ENCODE peak calls at places on chromosomes 3 and 15, in eight cellular contexts. J is foreskin keratinocyte; K is left cardiac atrium; C is fibroblast of pulmonary artery; A is T-helper 1 cell; V is GM10248; F is BE2C; Z is activated T-helper 1 cell treated with anti-CD3 and anti-CD28 coated beads, Interleukin-2, amount 50 U/mL, for 16 hours. B is an unnamed sample.
A peak's percentile ranks its signal among the peaks of the same experiment; 100 is the strongest.

GRCh38 chr15:46365612-46366011 is 730.8 kb downstream of the SQOR start:
- DNase-seq in J (peak; percentile 46), K (no peak), C (peak; percentile 49), A (no peak), V (no peak), F (no peak), Z (no peak), B (no peak)

GRCh38 chr3:42376397-42376798 is 34.0 kb downstream of the LYZL4 start:
- DNase-seq in J (peak; percentile 80), K (peak; percentile 41), C (peak; percentile 73), A (no peak), V (no peak), F (no peak), Z (peak; percentile 0), B (no peak)

GRCh38 chr3:195034541-195034940 is 236.4 kb downstream of the XXYLT1 start:
- DNase-seq in J (no peak), K (no peak), C (no peak), A (no peak), V (no peak), F (no peak), Z (no peak), B (no peak)

GRCh38 chr15:68025860-68026424 is 28.2 kb upstream of the PIAS1 start:
- DNase-seq in J (no peak), K (no peak), C (peak; percentile 14), A (no peak), V (no peak), F (no peak), Z (no peak), B (no peak)

GRCh38 chr15:28112101-28112760 is 13.1 kb upstream of the OCA2 start:
- DNase-seq in J (no peak), K (no peak), C (no peak), A (no peak), V (no peak), F (no peak), Z (no peak), B (no peak)

GRCh38 chr15:80424381-80424780 is 20.2 kb downstream of the ARNT2 start:
- DNase-seq in J (peak; percentile 20), K (no peak), C (no peak), A (no peak), V (no peak), F (no peak), Z (no peak), B (no peak)

GRCh38 chr3:138842483-138843188 is 7.9 kb upstream of the PIK3CB start:
- DNase-seq in J (no peak), K (no peak), C (no peak), A (no peak), V (peak; percentile 69), F (no peak), Z (no peak), B (no peak)

GRCh38 chr3:125045965-125046364 is 9.8 kb downstream of the HEG1 start:
- DNase-seq in J (peak; percentile 73), K (no peak), C (peak; percentile 69), A (no peak), V (no peak), F (no peak), Z (no peak), B (no peak)

GRCh38 chr15:50945725-50946124 is 37.2 kb downstream of the AP4E1 start:
- DNase-seq in J (no peak), K (no peak), C (peak; percentile 46), A (no peak), V (no peak), F (peak; percentile 18), Z (no peak), B (no peak)

GRCh38 chr3:27686642-27687041 is 35.5 kb downstream of the EOMES start:
- DNase-seq in J (no peak), K (no peak), C (peak; percentile 89), A (no peak), V (no peak), F (no peak), Z (no peak), B (no peak)

GRCh38 chr15:47620960-47621681 is 96.2 kb upstream of the SEMA6D start:
- DNase-seq in J (peak; percentile 87), K (no peak), C (no peak), A (no peak), V (no peak), F (no peak), Z (no peak), B (no peak)

GRCh38 chr15:90264649-90265048 is 823 bp upstream of the NGRN start:
- DNase-seq in J (peak; percentile 20), K (no peak), C (no peak), A (no peak), V (no peak), F (no peak), Z (peak; percentile 2), B (no peak)

GRCh38 chr15:70308011-70308761 is 210.5 kb upstream of the TLE3 start:
- DNase-seq in J (no peak), K (no peak), C (no peak), A (no peak), V (peak; percentile 67), F (no peak), Z (no peak), B (no peak)

GRCh38 chr3:153752405-153753027 is 368.7 kb upstream of the ARHGEF26 start:
- DNase-seq in J (no peak), K (no peak), C (peak; percentile 33), A (no peak), V (no peak), F (no peak), Z (no peak), B (no peak)

GRCh38 chr15:101451192-101451799 is 38.2 kb downstream of the PCSK6 start:
- DNase-seq in J (no peak), K (peak; percentile 76), C (peak; percentile 82), A (no peak), V (peak; percentile 37), F (peak; percentile 82), Z (no peak), B (no peak)

GRCh38 chr3:101128786-101129185 is 135.6 kb upstream of the ABI3BP start:
- DNase-seq in J (peak; percentile 61), K (no peak), C (no peak), A (no peak), V (no peak), F (no peak), Z (no peak), B (no peak)

GRCh38 chr3:152349397-152349796 is 80.7 kb downstream of the MBNL1 start:
- DNase-seq in J (no peak), K (no peak), C (peak; percentile 26), A (no peak), V (no peak), F (no peak), Z (no peak), B (no peak)

GRCh38 chr3:100006570-100007271 is 107.6 kb downstream of the FILIP1L start:
- DNase-seq in J (no peak), K (no peak), C (peak; percentile 63), A (no peak), V (no peak), F (no peak), Z (no peak), B (no peak)

GRCh38 chr15:60004846-60005351 is 788 bp downstream of the FOXB1 start:
- DNase-seq in J (peak; percentile 39), K (no peak), C (peak; percentile 23), A (peak; percentile 16), V (peak; percentile 26), F (no peak), Z (no peak), B (peak; percentile 20)

GRCh38 chr15:100279446-100279845 is 62.3 kb downstream of the ADAMTS17 start:
- DNase-seq in J (no peak), K (no peak), C (no peak), A (no peak), V (no peak), F (no peak), Z (no peak), B (no peak)

GRCh38 chr15:52109559-52110451 is 2.8 kb downstream of the BCL2L10 start:
- DNase-seq in J (no peak), K (no peak), C (no peak), A (no peak), V (peak; percentile 64), F (no peak), Z (no peak), B (no peak)

GRCh38 chr15:94671845-94672524 is 440.6 kb downstream of the MCTP2 start:
- DNase-seq in J (no peak), K (no peak), C (peak; percentile 38), A (no peak), V (no peak), F (peak; percentile 19), Z (no peak), B (no peak)

GRCh38 chr3:167120828-167121227 is 259.3 kb downstream of the ZBBX start:
- DNase-seq in J (no peak), K (no peak), C (no peak), A (no peak), V (no peak), F (no peak), Z (no peak), B (no peak)

GRCh38 chr3:15899438-15899837 is 101.7 kb upstream of the ANKRD28 start:
- DNase-seq in J (peak; percentile 51), K (no peak), C (peak; percentile 54), A (no peak), V (no peak), F (no peak), Z (no peak), B (no peak)

GRCh38 chr3:197599089-197599765 is 43.5 kb upstream of the BDH1 start:
- DNase-seq in J (peak; percentile 74), K (peak; percentile 75), C (peak; percentile 88), A (peak; percentile 61), V (peak; percentile 93), F (peak; percentile 92), Z (peak; percentile 60), B (peak; percentile 62)

GRCh38 chr3:176079785-176080184 is 1117.5 kb downstream of the TBL1XR1 start:
- DNase-seq in J (no peak), K (no peak), C (no peak), A (no peak), V (no peak), F (no peak), Z (no peak), B (no peak)

GRCh38 chr3:115655761-115656282 is 32.5 kb downstream of the GAP43 start:
- DNase-seq in J (no peak), K (no peak), C (no peak), A (no peak), V (no peak), F (peak; percentile 52), Z (no peak), B (no peak)

GRCh38 chr15:78216276-78217229 is 17.8 kb downstream of the ACSBG1 start:
- DNase-seq in J (peak; percentile 35), K (peak; percentile 79), C (no peak), A (no peak), V (no peak), F (peak; percentile 46), Z (no peak), B (no peak)

GRCh38 chr3:151135548-151136337 is 50.3 kb downstream of the MED12L start:
- DNase-seq in J (no peak), K (no peak), C (no peak), A (no peak), V (no peak), F (peak; percentile 56), Z (peak; percentile 1), B (peak; percentile 6)

GRCh38 chr3:52959773-52960172 is 62.4 kb upstream of the STIMATE start:
- DNase-seq in J (no peak), K (no peak), C (no peak), A (no peak), V (no peak), F (no peak), Z (no peak), B (no peak)

GRCh38 chr3:183108002-183108449 is 8.7 kb upstream of the MCCC1 start:
- DNase-seq in J (no peak), K (no peak), C (peak; percentile 39), A (no peak), V (no peak), F (no peak), Z (no peak), B (no peak)

GRCh38 chr3:95775486-95776094 is 1038.8 kb upstream of the EPHA6 start:
- DNase-seq in J (peak; percentile 15), K (no peak), C (no peak), A (no peak), V (no peak), F (peak; percentile 29), Z (no peak), B (no peak)

GRCh38 chr15:92869977-92870644 is 30.0 kb upstream of the CHD2 start:
- DNase-seq in J (peak; percentile 43), K (no peak), C (no peak), A (no peak), V (no peak), F (no peak), Z (no peak), B (no peak)

GRCh38 chr15:59317211-59317610 is 55.5 kb downstream of the MYO1E start:
- DNase-seq in J (no peak), K (no peak), C (no peak), A (no peak), V (no peak), F (no peak), Z (no peak), B (no peak)